ENCODE peak calls at places on chromosomes 6 and 20, in nine cellular contexts. One of them, this sample, is unnamed.

GRCh38 chr6:13527669-13528051 is 40.3 kb upstream of the GFOD1 start:
- DNase-seq in cerebellar cortex: no peak
- DNase-seq in NCI-H345: no peak
- DNase-seq in T follicular helper cell: no peak
- DNase-seq in Caco-2: no peak
- DNase-seq in activated T-cell treated with anti-CD3 and anti-CD28 coated beads, Interleukin-2, amount 50 U/mL, for 1 hour: no peak
- DNase-seq in B cell: no peak
- DNase-seq in stimulated activated CD4-positive, alpha-beta T cell treated with anti-CD3 and anti-CD28 coated beads, Interleukin-1b, Interleukin-23, amount 100 ng/mL, for 48 hours: no peak
- DNase-seq in IMR-90: no peak
- DNase-seq in this sample: no peak

GRCh38 chr20:63767456-63767855 is 27.9 kb downstream of the SLC2A4RG start:
- DNase-seq in stimulated activated CD4-positive, alpha-beta T cell treated with anti-CD3 and anti-CD28 coated beads, Interleukin-1b, Interleukin-23, amount 100 ng/mL, for 48 hours: no peak
- DNase-seq in activated T-cell treated with anti-CD3 and anti-CD28 coated beads, Interleukin-2, amount 50 U/mL, for 1 hour: no peak
- DNase-seq in cerebellar cortex: no peak
- DNase-seq in IMR-90: no peak
- DNase-seq in Caco-2: no peak
- DNase-seq in T follicular helper cell: no peak
- DNase-seq in B cell: no peak
- DNase-seq in NCI-H345: no peak
- DNase-seq in this sample: no peak

GRCh38 chr6:33983109-33983475 is 162.8 kb downstream of the GRM4 start:
- DNase-seq in NCI-H345: no peak
- DNase-seq in B cell: no peak
- DNase-seq in IMR-90: peak; percentile 1
- DNase-seq in cerebellar cortex: peak; percentile 87
- DNase-seq in T follicular helper cell: no peak
- DNase-seq in stimulated activated CD4-positive, alpha-beta T cell treated with anti-CD3 and anti-CD28 coated beads, Interleukin-1b, Interleukin-23, amount 100 ng/mL, for 48 hours: no peak
- DNase-seq in Caco-2: no peak
- DNase-seq in activated T-cell treated with anti-CD3 and anti-CD28 coated beads, Interleukin-2, amount 50 U/mL, for 1 hour: no peak
- DNase-seq in this sample: peak; percentile 7

GRCh38 chr20:23167436-23167835 is 81.3 kb upstream of the CD93 start:
- DNase-seq in stimulated activated CD4-positive, alpha-beta T cell treated with anti-CD3 and anti-CD28 coated beads, Interleukin-1b, Interleukin-23, amount 100 ng/mL, for 48 hours: no peak
- DNase-seq in Caco-2: no peak
- DNase-seq in cerebellar cortex: no peak
- DNase-seq in T follicular helper cell: no peak
- DNase-seq in B cell: no peak
- DNase-seq in IMR-90: peak; percentile 34
- DNase-seq in NCI-H345: no peak
- DNase-seq in activated T-cell treated with anti-CD3 and anti-CD28 coated beads, Interleukin-2, amount 50 U/mL, for 1 hour: no peak
- DNase-seq in this sample: no peak

GRCh38 chr6:47628448-47629272 is 69.7 kb upstream of the ADGRF4 start:
- DNase-seq in B cell: no peak
- DNase-seq in cerebellar cortex: no peak
- DNase-seq in IMR-90: no peak
- DNase-seq in Caco-2: no peak
- DNase-seq in T follicular helper cell: no peak
- DNase-seq in activated T-cell treated with anti-CD3 and anti-CD28 coated beads, Interleukin-2, amount 50 U/mL, for 1 hour: no peak
- DNase-seq in stimulated activated CD4-positive, alpha-beta T cell treated with anti-CD3 and anti-CD28 coated beads, Interleukin-1b, Interleukin-23, amount 100 ng/mL, for 48 hours: no peak
- DNase-seq in NCI-H345: no peak
- DNase-seq in this sample: no peak

GRCh38 chr20:59820204-59821041 is 113.0 kb downstream of the SYCP2 start:
- DNase-seq in IMR-90: no peak
- DNase-seq in Caco-2: no peak
- DNase-seq in cerebellar cortex: peak; percentile 94
- DNase-seq in stimulated activated CD4-positive, alpha-beta T cell treated with anti-CD3 and anti-CD28 coated beads, Interleukin-1b, Interleukin-23, amount 100 ng/mL, for 48 hours: no peak
- DNase-seq in T follicular helper cell: no peak
- DNase-seq in NCI-H345: peak; percentile 77
- DNase-seq in activated T-cell treated with anti-CD3 and anti-CD28 coated beads, Interleukin-2, amount 50 U/mL, for 1 hour: no peak
- DNase-seq in B cell: no peak
- DNase-seq in this sample: peak; percentile 80

GRCh38 chr6:51099201-51099600 is 280.5 kb downstream of the TFAP2B start:
- DNase-seq in IMR-90: no peak
- DNase-seq in Caco-2: no peak
- DNase-seq in B cell: no peak
- DNase-seq in stimulated activated CD4-positive, alpha-beta T cell treated with anti-CD3 and anti-CD28 coated beads, Interleukin-1b, Interleukin-23, amount 100 ng/mL, for 48 hours: no peak
- DNase-seq in NCI-H345: no peak
- DNase-seq in T follicular helper cell: no peak
- DNase-seq in cerebellar cortex: no peak
- DNase-seq in activated T-cell treated with anti-CD3 and anti-CD28 coated beads, Interleukin-2, amount 50 U/mL, for 1 hour: no peak
- DNase-seq in this sample: no peak

GRCh38 chr6:125858427-125859320 is 67.9 kb downstream of the NCOA7 start:
- DNase-seq in activated T-cell treated with anti-CD3 and anti-CD28 coated beads, Interleukin-2, amount 50 U/mL, for 1 hour: peak; percentile 19
- DNase-seq in B cell: peak; percentile 45
- DNase-seq in cerebellar cortex: peak; percentile 92
- DNase-seq in T follicular helper cell: peak; percentile 7
- DNase-seq in Caco-2: peak; percentile 81
- DNase-seq in NCI-H345: no peak
- DNase-seq in stimulated activated CD4-positive, alpha-beta T cell treated with anti-CD3 and anti-CD28 coated beads, Interleukin-1b, Interleukin-23, amount 100 ng/mL, for 48 hours: peak; percentile 13
- DNase-seq in IMR-90: peak; percentile 80
- DNase-seq in this sample: no peak

GRCh38 chr6:28658475-28659249 is 133.0 kb downstream of the GPX5 start:
- DNase-seq in Caco-2: peak; percentile 20
- DNase-seq in cerebellar cortex: peak; percentile 79
- DNase-seq in NCI-H345: no peak
- DNase-seq in stimulated activated CD4-positive, alpha-beta T cell treated with anti-CD3 and anti-CD28 coated beads, Interleukin-1b, Interleukin-23, amount 100 ng/mL, for 48 hours: no peak
- DNase-seq in IMR-90: peak; percentile 12
- DNase-seq in activated T-cell treated with anti-CD3 and anti-CD28 coated beads, Interleukin-2, amount 50 U/mL, for 1 hour: no peak
- DNase-seq in B cell: no peak
- DNase-seq in T follicular helper cell: no peak
- DNase-seq in this sample: no peak

GRCh38 chr20:53975761-53976160 is 94.6 kb downstream of the BCAS1 start:
- DNase-seq in stimulated activated CD4-positive, alpha-beta T cell treated with anti-CD3 and anti-CD28 coated beads, Interleukin-1b, Interleukin-23, amount 100 ng/mL, for 48 hours: no peak
- DNase-seq in B cell: no peak
- DNase-seq in IMR-90: no peak
- DNase-seq in NCI-H345: no peak
- DNase-seq in cerebellar cortex: no peak
- DNase-seq in activated T-cell treated with anti-CD3 and anti-CD28 coated beads, Interleukin-2, amount 50 U/mL, for 1 hour: no peak
- DNase-seq in Caco-2: no peak
- DNase-seq in T follicular helper cell: no peak
- DNase-seq in this sample: no peak

GRCh38 chr20:14336667-14337066 is 745 bp downstream of the FLRT3 start:
- DNase-seq in cerebellar cortex: peak; percentile 81
- DNase-seq in stimulated activated CD4-positive, alpha-beta T cell treated with anti-CD3 and anti-CD28 coated beads, Interleukin-1b, Interleukin-23, amount 100 ng/mL, for 48 hours: no peak
- DNase-seq in IMR-90: peak; percentile 16
- DNase-seq in activated T-cell treated with anti-CD3 and anti-CD28 coated beads, Interleukin-2, amount 50 U/mL, for 1 hour: no peak
- DNase-seq in NCI-H345: no peak
- DNase-seq in Caco-2: peak; percentile 31
- DNase-seq in T follicular helper cell: no peak
- DNase-seq in B cell: no peak
- DNase-seq in this sample: no peak

GRCh38 chr6:124446966-124447365 is 515.3 kb upstream of the RNF217 start:
- DNase-seq in T follicular helper cell: no peak
- DNase-seq in IMR-90: no peak
- DNase-seq in cerebellar cortex: no peak
- DNase-seq in Caco-2: no peak
- DNase-seq in B cell: no peak
- DNase-seq in NCI-H345: no peak
- DNase-seq in activated T-cell treated with anti-CD3 and anti-CD28 coated beads, Interleukin-2, amount 50 U/mL, for 1 hour: no peak
- DNase-seq in stimulated activated CD4-positive, alpha-beta T cell treated with anti-CD3 and anti-CD28 coated beads, Interleukin-1b, Interleukin-23, amount 100 ng/mL, for 48 hours: no peak
- DNase-seq in this sample: no peak

GRCh38 chr20:48701702-48702101 is 126.1 kb downstream of the PREX1 start:
- DNase-seq in stimulated activated CD4-positive, alpha-beta T cell treated with anti-CD3 and anti-CD28 coated beads, Interleukin-1b, Interleukin-23, amount 100 ng/mL, for 48 hours: no peak
- DNase-seq in T follicular helper cell: no peak
- DNase-seq in cerebellar cortex: no peak
- DNase-seq in NCI-H345: no peak
- DNase-seq in B cell: no peak
- DNase-seq in activated T-cell treated with anti-CD3 and anti-CD28 coated beads, Interleukin-2, amount 50 U/mL, for 1 hour: no peak
- DNase-seq in IMR-90: no peak
- DNase-seq in Caco-2: no peak
- DNase-seq in this sample: no peak

GRCh38 chr20:49534314-49534713 is 33.6 kb downstream of the PTGIS start:
- DNase-seq in B cell: peak; percentile 65
- DNase-seq in stimulated activated CD4-positive, alpha-beta T cell treated with anti-CD3 and anti-CD28 coated beads, Interleukin-1b, Interleukin-23, amount 100 ng/mL, for 48 hours: peak; percentile 57
- DNase-seq in activated T-cell treated with anti-CD3 and anti-CD28 coated beads, Interleukin-2, amount 50 U/mL, for 1 hour: peak; percentile 44
- DNase-seq in NCI-H345: peak; percentile 75
- DNase-seq in cerebellar cortex: peak; percentile 70
- DNase-seq in IMR-90: peak; percentile 44
- DNase-seq in Caco-2: peak; percentile 88
- DNase-seq in T follicular helper cell: peak; percentile 30
- DNase-seq in this sample: peak; percentile 54

This sample was measured in NCI-H1417.